ENCODE peak calls at places on chromosome 18, in four cellular contexts. R, Q, E and T are unnamed samples.

GRCh38 chr18:44816028-44816427 is 135.3 kb downstream of the SETBP1 start:
- DNase-seq in R (no peak), Q (no peak), E (no peak), T (no peak)

GRCh38 chr18:25350561-25351201 is 1.3 kb downstream of the ZNF521 start:
- DNase-seq in R (peak), Q (no peak), E (peak), T (peak)

GRCh38 chr18:79927597-79928562 is 23.6 kb downstream of the SLC66A2 start:
- DNase-seq in R (no peak), Q (no peak), E (peak), T (no peak)

GRCh38 chr18:6661692-6662415 is 67.7 kb upstream of the ARHGAP28 start:
- DNase-seq in R (no peak), Q (no peak), E (no peak), T (no peak)

GRCh38 chr18:5196253-5197031 is 615 bp downstream of the AKAIN1 start:
- DNase-seq in R (no peak), Q (no peak), E (no peak), T (no peak)

GRCh38 chr18:50427896-50428295 is 53.0 kb downstream of the SKA1 start:
- DNase-seq in R (no peak), Q (no peak), E (no peak), T (no peak)

GRCh38 chr18:54215069-54215468 is 9.4 kb downstream of the MBD2 start:
- DNase-seq in R (no peak), Q (no peak), E (no peak), T (no peak)

GRCh38 chr18:11801573-11801972 is 49.6 kb upstream of the CHMP1B start:
- DNase-seq in R (no peak), Q (no peak), E (no peak), T (no peak)

GRCh38 chr18:21262979-21263378 is 20.9 kb downstream of the GREB1L start:
- DNase-seq in R (no peak), Q (no peak), E (no peak), T (no peak)

GRCh38 chr18:60017371-60017770 is 117.6 kb downstream of the PMAIP1 start:
- DNase-seq in R (no peak), Q (no peak), E (no peak), T (no peak)

GRCh38 chr18:25832008-25832604 is 258.3 kb downstream of the SS18 start:
- DNase-seq in R (no peak), Q (peak), E (peak), T (peak)

GRCh38 chr18:55857409-55857808 is 269.4 kb upstream of the TCF4 start:
- DNase-seq in R (no peak), Q (no peak), E (no peak), T (no peak)

GRCh38 chr18:51525453-51526225 is 328.2 kb upstream of the MEX3C start:
- DNase-seq in R (no peak), Q (no peak), E (no peak), T (no peak)

DNA sequence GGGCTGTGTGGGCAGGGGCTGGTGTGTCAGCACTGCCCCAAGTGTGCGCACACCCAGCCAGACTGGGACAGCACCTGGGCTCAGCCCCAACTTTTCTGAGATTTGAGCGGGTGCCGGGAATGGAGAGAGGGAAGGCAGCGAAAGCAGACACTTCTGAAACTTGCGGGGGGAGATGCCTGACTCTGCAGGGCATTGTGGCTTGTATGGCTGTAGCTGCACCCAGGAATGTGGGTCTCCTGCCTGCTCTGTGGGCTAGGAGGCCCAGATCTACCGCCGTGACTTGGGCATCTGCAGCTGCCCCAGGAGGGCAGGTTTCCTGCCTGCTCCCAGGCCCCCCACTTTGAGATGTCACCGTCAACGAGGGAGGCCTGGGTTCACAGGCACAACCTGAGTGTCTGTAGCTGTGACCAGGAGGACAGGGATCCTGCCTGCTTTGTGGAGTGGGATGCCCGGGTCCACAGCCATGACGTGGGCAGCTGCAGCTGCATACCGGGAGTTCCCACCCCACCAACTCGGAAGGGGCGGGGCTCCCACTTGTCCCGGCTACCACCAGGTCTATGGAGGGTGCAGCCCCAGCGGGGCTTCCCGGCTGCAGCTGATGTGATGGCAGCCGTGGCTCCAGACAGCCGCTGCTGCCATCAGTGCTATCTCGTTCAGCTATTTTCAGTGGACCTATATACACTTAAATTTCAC is 95.3 kb downstream of the DOK6 start:
- DNase-seq in R (no peak), Q (no peak), E (no peak), T (no peak)
- TF ChIP-seq CTCF in R (no peak), Q (no peak), E (no peak), T (no peak)

GRCh38 chr18:57791192-57791591 is 11.9 kb downstream of the ATP8B1 start:
- DNase-seq in R (no peak), Q (no peak), E (no peak), T (no peak)

GRCh38 chr18:57791911-57792310 is 11.2 kb downstream of the ATP8B1 start:
- DNase-seq in R (no peak), Q (no peak), E (no peak), T (no peak)

GRCh38 chr18:57792741-57793629 is 10.1 kb downstream of the ATP8B1 start:
- DNase-seq in R (no peak), Q (no peak), E (no peak), T (no peak)

GRCh38 chr18:57794951-57795728 is 8.0 kb downstream of the ATP8B1 start:
- DNase-seq in R (no peak), Q (no peak), E (no peak), T (no peak)

DNA sequence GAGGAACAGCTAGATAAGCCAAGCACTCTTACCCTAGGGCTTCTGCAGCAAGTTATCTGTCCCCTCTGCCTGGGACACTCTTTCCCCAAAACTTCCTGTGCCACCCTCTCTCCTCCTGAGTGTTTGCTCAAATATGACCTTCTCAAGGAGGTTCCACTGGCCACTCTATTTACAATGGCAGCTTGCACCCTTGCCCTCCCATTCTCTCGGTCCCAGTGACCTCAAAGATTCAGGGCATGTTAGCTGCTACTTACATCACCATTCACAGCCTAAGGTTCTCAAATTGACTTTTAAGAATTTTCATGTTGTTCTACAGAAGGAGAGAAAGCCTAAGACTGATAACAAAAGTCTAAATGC is 9.5 kb downstream of the ATP8B1 start:
- DNase-seq in R (no peak), Q (no peak), E (no peak), T (no peak)
- TF ChIP-seq CTCF in R (no peak), Q (no peak), E (no peak), T (no peak)

DNA sequence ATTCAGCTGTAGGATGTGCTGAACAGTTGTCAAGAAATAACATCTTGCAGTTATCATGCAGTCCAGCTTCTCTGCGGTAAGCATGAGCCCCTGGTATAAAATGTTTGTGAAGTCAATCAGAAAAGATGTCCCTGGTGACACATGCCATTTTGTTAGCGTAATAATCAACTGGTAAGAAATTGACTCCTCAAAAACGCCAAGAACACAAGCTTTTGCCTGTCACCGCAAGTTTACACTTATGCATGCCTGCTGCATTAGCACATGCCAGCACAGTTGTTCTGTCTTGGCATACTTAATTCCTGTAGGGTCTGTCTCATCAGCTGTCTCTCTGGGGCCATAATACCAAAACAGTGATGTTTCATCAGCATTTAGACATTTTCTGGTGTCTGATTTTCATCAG is 524.8 kb upstream of the DSEL start:
- DNase-seq in R (no peak), Q (no peak), E (no peak), T (no peak)
- TF ChIP-seq CTCF in R (no peak), Q (no peak), E (no peak), T (no peak)

GRCh38 chr18:42471886-42472285 is 516.9 kb downstream of the PIK3C3 start:
- DNase-seq in R (no peak), Q (no peak), E (no peak), T (no peak)
- TF ChIP-seq CTCF in R (no peak), Q (no peak), E (no peak), T (no peak)

DNA sequence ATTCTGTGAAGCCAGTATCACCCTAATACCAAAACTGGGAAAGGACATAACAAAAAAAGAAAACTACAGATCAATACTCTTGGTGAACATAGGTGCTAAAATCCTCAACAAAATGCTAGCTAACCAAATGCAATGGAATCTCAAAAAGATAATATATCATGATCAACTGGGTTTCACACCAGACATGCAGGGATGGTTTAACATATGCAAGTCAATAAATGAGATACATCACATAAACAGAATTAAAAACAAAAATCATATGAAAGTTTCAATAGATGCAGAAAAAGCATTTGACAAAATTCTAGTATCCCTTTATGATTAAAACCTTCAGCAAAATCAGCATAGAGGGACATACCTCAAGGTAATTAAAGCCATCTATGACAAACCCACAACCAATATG is 198.2 kb upstream of the NDUFV2 start:
- DNase-seq in R (no peak), Q (no peak), E (no peak), T (no peak)
- TF ChIP-seq CTCF in R (no peak), Q (no peak), E (no peak), T (no peak)

GRCh38 chr18:58549814-58550339 is 79.0 kb downstream of the ALPK2 start:
- DNase-seq in R (no peak), Q (peak), E (no peak), T (no peak)

GRCh38 chr18:58544616-58545337 is 84.1 kb downstream of the ALPK2 start:
- DNase-seq in R (no peak), Q (no peak), E (no peak), T (no peak)

GRCh38 chr18:58544179-58544578 is 84.7 kb downstream of the ALPK2 start:
- DNase-seq in R (no peak), Q (no peak), E (no peak), T (no peak)

GRCh38 chr18:58545338-58546096 is 83.4 kb downstream of the ALPK2 start:
- DNase-seq in R (no peak), Q (no peak), E (no peak), T (no peak)

DNA sequence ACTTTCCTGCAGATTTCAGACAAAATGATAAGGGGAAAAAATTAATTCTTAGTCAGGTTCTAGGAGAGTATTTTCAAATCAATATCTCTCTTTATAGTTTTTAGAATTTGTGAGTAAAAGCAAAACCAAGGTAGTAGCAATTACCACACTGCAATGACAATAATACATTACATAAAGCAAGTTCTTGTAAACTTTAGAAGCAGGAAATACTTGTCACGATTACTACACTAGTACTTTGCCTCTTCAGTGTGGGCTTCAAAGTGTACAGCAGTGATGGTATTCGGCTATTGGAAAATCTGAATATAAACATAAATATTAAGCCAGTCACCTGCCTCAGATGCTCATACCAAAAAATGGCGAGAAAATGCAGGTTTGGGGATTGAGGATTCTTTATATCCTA is 81.0 kb downstream of the ALPK2 start:
- DNase-seq in R (no peak), Q (no peak), E (no peak), T (no peak)
- TF ChIP-seq CTCF in R (no peak), Q (no peak), E (no peak), T (no peak)